ENCODE peak calls at places on chromosomes 12 and 14, in five cellular contexts. One of them, this sample, is unnamed.

GRCh38 chr12:3247077-3247476 is 169.9 kb downstream of the TSPAN9 start:
- DNase-seq in fibroblast of lung: no peak
- DNase-seq in brain microvascular endothelial cell: no peak
- DNase-seq in bronchial epithelial cell: no peak
- DNase-seq in transverse colon: no peak
- DNase-seq in this sample: no peak

GRCh38 chr12:17579148-17580026 is 510.6 kb downstream of the RERGL start:
- DNase-seq in fibroblast of lung: no peak
- DNase-seq in brain microvascular endothelial cell: no peak
- DNase-seq in bronchial epithelial cell: no peak
- DNase-seq in transverse colon: no peak
- DNase-seq in this sample: no peak

GRCh38 chr12:6070472-6071257 is 53.8 kb downstream of the VWF start:
- DNase-seq in fibroblast of lung: no peak
- DNase-seq in brain microvascular endothelial cell: no peak
- DNase-seq in bronchial epithelial cell: peak; percentile 90
- DNase-seq in transverse colon: no peak
- DNase-seq in this sample: no peak

GRCh38 chr12:64806173-64806572 is 18.3 kb upstream of the TBC1D30 start:
- DNase-seq in fibroblast of lung: no peak
- DNase-seq in brain microvascular endothelial cell: no peak
- DNase-seq in bronchial epithelial cell: no peak
- DNase-seq in transverse colon: no peak
- DNase-seq in this sample: no peak

GRCh38 chr14:24984846-24985589 is 64.9 kb downstream of the STXBP6 start:
- DNase-seq in fibroblast of lung: peak; percentile 35
- DNase-seq in brain microvascular endothelial cell: no peak
- DNase-seq in bronchial epithelial cell: no peak
- DNase-seq in transverse colon: peak; percentile 80
- DNase-seq in this sample: no peak

GRCh38 chr12:128813392-128813791 is 10.4 kb downstream of the SLC15A4 start:
- DNase-seq in fibroblast of lung: no peak
- DNase-seq in brain microvascular endothelial cell: no peak
- DNase-seq in bronchial epithelial cell: no peak
- DNase-seq in transverse colon: no peak
- DNase-seq in this sample: no peak

GRCh38 chr12:65695077-65695865 is 129.0 kb upstream of the HMGA2 start:
- DNase-seq in fibroblast of lung: peak; percentile 96
- DNase-seq in brain microvascular endothelial cell: peak; percentile 99
- DNase-seq in bronchial epithelial cell: peak; percentile 98
- DNase-seq in transverse colon: peak; percentile 27
- DNase-seq in this sample: no peak

GRCh38 chr12:79886917-79887519 is 47.9 kb downstream of the PPP1R12A start:
- DNase-seq in fibroblast of lung: peak; percentile 78
- DNase-seq in brain microvascular endothelial cell: peak; percentile 38
- DNase-seq in bronchial epithelial cell: peak; percentile 74
- DNase-seq in transverse colon: no peak
- DNase-seq in this sample: peak; percentile 26

GRCh38 chr12:64373204-64373603 is 17.4 kb downstream of the C12orf56 start:
- DNase-seq in fibroblast of lung: no peak
- DNase-seq in brain microvascular endothelial cell: no peak
- DNase-seq in bronchial epithelial cell: peak; percentile 34
- DNase-seq in transverse colon: no peak
- DNase-seq in this sample: no peak

GRCh38 chr12:47493801-47494200 is 212.0 kb downstream of the RPAP3 start:
- DNase-seq in fibroblast of lung: no peak
- DNase-seq in brain microvascular endothelial cell: no peak
- DNase-seq in bronchial epithelial cell: no peak
- DNase-seq in transverse colon: no peak
- DNase-seq in this sample: no peak

GRCh38 chr12:120586216-120586615 is 5.0 kb upstream of the POP5 start:
- DNase-seq in fibroblast of lung: no peak
- DNase-seq in brain microvascular endothelial cell: no peak
- DNase-seq in bronchial epithelial cell: no peak
- DNase-seq in transverse colon: no peak
- DNase-seq in this sample: no peak

GRCh38 chr12:120581998-120582397 is 796 bp upstream of the POP5 start:
- DNase-seq in fibroblast of lung: no peak
- DNase-seq in brain microvascular endothelial cell: no peak
- DNase-seq in bronchial epithelial cell: no peak
- DNase-seq in transverse colon: no peak
- DNase-seq in this sample: no peak

GRCh38 chr12:120583478-120584030 is 2.4 kb upstream of the POP5 start:
- DNase-seq in fibroblast of lung: peak; percentile 67
- DNase-seq in brain microvascular endothelial cell: peak; percentile 36
- DNase-seq in bronchial epithelial cell: peak; percentile 33
- DNase-seq in transverse colon: peak; percentile 86
- DNase-seq in this sample: peak; percentile 73

GRCh38 chr12:120586860-120587259 is 5.7 kb upstream of the POP5 start:
- DNase-seq in fibroblast of lung: no peak
- DNase-seq in brain microvascular endothelial cell: no peak
- DNase-seq in bronchial epithelial cell: no peak
- DNase-seq in transverse colon: no peak
- DNase-seq in this sample: no peak

DNA sequence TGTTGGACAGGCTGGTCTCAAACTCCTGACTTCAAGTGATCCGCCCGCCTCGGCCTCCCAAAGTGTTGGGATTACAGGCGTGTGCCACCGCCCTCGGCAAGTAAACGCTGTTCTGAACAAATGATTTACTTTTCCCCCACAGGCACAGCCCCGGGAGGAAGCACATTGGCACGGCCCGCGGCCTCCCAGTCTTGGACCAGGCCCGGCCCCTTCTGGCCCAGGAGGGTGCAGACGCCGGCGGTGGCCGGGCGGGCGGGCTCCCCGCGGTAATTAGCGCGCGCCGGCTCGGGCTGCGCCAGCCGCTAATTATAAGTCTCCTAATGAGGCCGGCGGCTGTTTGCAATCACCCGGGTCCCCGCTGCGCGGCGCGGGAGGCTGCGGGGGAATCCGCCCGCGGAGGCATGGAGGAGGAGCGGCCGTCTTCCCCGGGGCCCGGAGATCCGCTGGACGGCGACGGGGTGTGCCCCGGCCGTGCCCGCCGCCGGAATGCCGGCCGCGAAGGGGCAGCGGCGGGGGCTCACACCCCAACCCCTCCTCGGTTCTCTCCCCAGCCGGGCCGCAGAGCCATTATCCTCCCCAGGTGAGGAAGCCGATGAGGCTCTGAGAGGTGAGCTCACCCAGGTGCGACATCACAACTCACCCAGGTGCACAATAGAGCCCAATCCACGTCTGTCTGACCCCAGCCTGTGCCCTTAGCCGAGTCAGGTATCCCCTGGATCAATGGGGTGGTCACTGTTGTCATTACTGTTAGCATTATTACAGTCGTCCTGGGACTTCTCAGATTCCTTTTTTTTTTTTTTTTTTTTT is 3.3 kb upstream of the POP5 start:
- DNase-seq in fibroblast of lung: no peak
- DNase-seq in brain microvascular endothelial cell: no peak
- DNase-seq in bronchial epithelial cell: no peak
- DNase-seq in transverse colon: peak; percentile 84
- DNase-seq in this sample: peak; percentile 70
- TF ChIP-seq CTCF in fibroblast of lung: peak; percentile 21
- TF ChIP-seq CTCF in brain microvascular endothelial cell: peak; percentile 46
- TF ChIP-seq CTCF in bronchial epithelial cell: peak; percentile 46
- TF ChIP-seq CTCF in transverse colon: peak; percentile 36
- TF ChIP-seq CTCF in this sample: peak; percentile 34

GRCh38 chr14:106442857-106443256 is 916.5 kb downstream of the TMEM121 start:
- DNase-seq in fibroblast of lung: no peak
- DNase-seq in brain microvascular endothelial cell: no peak
- DNase-seq in bronchial epithelial cell: no peak
- DNase-seq in transverse colon: no peak
- DNase-seq in this sample: peak; percentile 59
- H3K4me3 ChIP-seq in fibroblast of lung: no peak overlapping the region
- H3K4me3 ChIP-seq in brain microvascular endothelial cell: no peak overlapping the region
- H3K4me3 ChIP-seq in bronchial epithelial cell: no peak overlapping the region
- H3K4me3 ChIP-seq in transverse colon: no peak overlapping the region
- H3K4me3 ChIP-seq in this sample: no peak overlapping the region

GRCh38 chr14:96571311-96571710 is 69.1 kb downstream of the PAPOLA start:
- DNase-seq in fibroblast of lung: no peak
- DNase-seq in brain microvascular endothelial cell: no peak
- DNase-seq in bronchial epithelial cell: no peak
- DNase-seq in transverse colon: no peak
- DNase-seq in this sample: no peak
- H3K27me3 ChIP-seq in fibroblast of lung: no peaks in the 10 kb centered on the region
- H3K27me3 ChIP-seq in brain microvascular endothelial cell: no peaks in the 10 kb centered on the region
- H3K27me3 ChIP-seq in bronchial epithelial cell: no peaks in the 10 kb centered on the region
- H3K27me3 ChIP-seq in transverse colon: no peaks in the 10 kb centered on the region
- H3K27me3 ChIP-seq in this sample: no peaks in the 10 kb centered on the region

GRCh38 chr12:131499864-131500190 is 211.1 kb upstream of the SFSWAP start:
- DNase-seq in fibroblast of lung: no peak
- DNase-seq in brain microvascular endothelial cell: no peak
- DNase-seq in bronchial epithelial cell: no peak
- DNase-seq in transverse colon: no peak
- DNase-seq in this sample: no peak
- TF ChIP-seq CTCF in fibroblast of lung: no peak
- TF ChIP-seq CTCF in brain microvascular endothelial cell: no peak
- TF ChIP-seq CTCF in bronchial epithelial cell: no peak
- TF ChIP-seq CTCF in transverse colon: no peak
- TF ChIP-seq CTCF in this sample: no peak

GRCh38 chr12:69106482-69107118 is 132.8 kb upstream of the CPSF6 start:
- DNase-seq in fibroblast of lung: no peak
- DNase-seq in brain microvascular endothelial cell: no peak
- DNase-seq in bronchial epithelial cell: no peak
- DNase-seq in transverse colon: no peak
- DNase-seq in this sample: no peak

GRCh38 chr12:69099201-69099837 is 140.1 kb upstream of the CPSF6 start:
- DNase-seq in fibroblast of lung: no peak
- DNase-seq in brain microvascular endothelial cell: no peak
- DNase-seq in bronchial epithelial cell: no peak
- DNase-seq in transverse colon: no peak
- DNase-seq in this sample: no peak

GRCh38 chr12:69105101-69105613 is 134.2 kb upstream of the CPSF6 start:
- DNase-seq in fibroblast of lung: no peak
- DNase-seq in brain microvascular endothelial cell: no peak
- DNase-seq in bronchial epithelial cell: no peak
- DNase-seq in transverse colon: no peak
- DNase-seq in this sample: no peak

GRCh38 chr12:69101505-69101904 is 137.9 kb upstream of the CPSF6 start:
- DNase-seq in fibroblast of lung: peak; percentile 26
- DNase-seq in brain microvascular endothelial cell: no peak
- DNase-seq in bronchial epithelial cell: no peak
- DNase-seq in transverse colon: no peak
- DNase-seq in this sample: no peak

GRCh38 chr12:69102856-69103255 is 136.5 kb upstream of the CPSF6 start:
- DNase-seq in fibroblast of lung: no peak
- DNase-seq in brain microvascular endothelial cell: no peak
- DNase-seq in bronchial epithelial cell: no peak
- DNase-seq in transverse colon: no peak
- DNase-seq in this sample: no peak
- H3K4me3 ChIP-seq in fibroblast of lung: no peak overlapping the region
- H3K4me3 ChIP-seq in brain microvascular endothelial cell: no peak overlapping the region
- H3K4me3 ChIP-seq in bronchial epithelial cell: no peak overlapping the region
- H3K4me3 ChIP-seq in transverse colon: no peak overlapping the region
- H3K4me3 ChIP-seq in this sample: no peak overlapping the region

GRCh38 chr14:104637546-104638003 is 33.0 kb upstream of the TMEM179 start:
- DNase-seq in fibroblast of lung: no peak
- DNase-seq in brain microvascular endothelial cell: no peak
- DNase-seq in bronchial epithelial cell: no peak
- DNase-seq in transverse colon: no peak
- DNase-seq in this sample: no peak
- H3K27me3 ChIP-seq in fibroblast of lung: no peaks in the 10 kb centered on the region
- H3K27me3 ChIP-seq in brain microvascular endothelial cell: no peaks in the 10 kb centered on the region
- H3K27me3 ChIP-seq in bronchial epithelial cell: no peaks in the 10 kb centered on the region
- H3K27me3 ChIP-seq in transverse colon: peaks cover 56% of the 10 kb centered on the region
- H3K27me3 ChIP-seq in this sample: no peaks in the 10 kb centered on the region

DNA sequence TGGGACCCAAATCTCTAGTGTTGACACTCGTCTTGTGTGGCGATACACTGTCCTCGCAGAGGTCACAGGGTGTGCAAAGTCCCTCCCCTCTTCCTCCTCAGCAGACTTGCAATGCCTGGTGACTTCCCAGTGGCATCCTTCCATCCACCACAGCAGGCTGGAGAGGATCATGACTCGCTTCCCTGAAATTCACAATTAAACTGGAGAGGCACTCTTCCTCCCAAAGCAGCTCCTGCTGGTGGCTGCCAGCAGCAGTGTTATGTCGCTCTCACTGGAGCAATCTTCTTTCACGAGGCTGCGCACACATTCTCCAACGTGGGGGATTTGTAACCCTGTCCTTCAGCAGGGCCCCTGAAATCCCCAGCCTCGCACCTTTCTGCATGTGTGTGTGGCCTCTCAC is 145.2 kb upstream of the TMCC3 start:
- DNase-seq in fibroblast of lung: peak; percentile 61
- DNase-seq in brain microvascular endothelial cell: peak; percentile 40
- DNase-seq in bronchial epithelial cell: peak; percentile 65
- DNase-seq in transverse colon: no peak
- DNase-seq in this sample: no peak
- TF ChIP-seq CTCF in fibroblast of lung: no peak
- TF ChIP-seq CTCF in brain microvascular endothelial cell: peak; percentile 48
- TF ChIP-seq CTCF in bronchial epithelial cell: no peak
- TF ChIP-seq CTCF in transverse colon: no peak
- TF ChIP-seq CTCF in this sample: no peak